ENCODE peak calls at places on chromosome 21, in seven cellular contexts. C is mucosa of gallbladder; R is posterior vena cava; J is DMS53; Z is esophagus squamous epithelium; K is CD8-positive, alpha-beta memory T cell; F is H54. V is an unnamed sample.

GRCh38 chr21:34795152-34796141 is 126.7 kb downstream of the CLIC6 start:
- DNase-seq in C (peak; percentile 57), R (no peak), Z (no peak), F (no peak), K (no peak), J (peak; percentile 24), V (no peak)

GRCh38 chr21:25871566-25871965 is 136.8 kb downstream of the GABPA start:
- DNase-seq in J (peak; percentile 23), C (no peak), F (no peak), R (no peak), Z (no peak), K (no peak), V (no peak)

GRCh38 chr21:26437326-26438009 is 135.6 kb downstream of the CYYR1 start:
- DNase-seq in F (no peak), K (no peak), R (no peak), J (no peak), Z (no peak), C (no peak), V (no peak)

GRCh38 chr21:32994305-32994704 is 31.4 kb upstream of the OLIG2 start:
- DNase-seq in R (no peak), Z (no peak), K (no peak), C (no peak), J (peak; percentile 52), F (no peak), V (peak; percentile 9)

GRCh38 chr21:37168666-37169065 is 95.6 kb downstream of the TTC3 start:
- DNase-seq in K (no peak), R (no peak), C (no peak), Z (no peak), F (no peak), J (no peak), V (no peak)

GRCh38 chr21:41069305-41069642 is 98.7 kb upstream of the BACE2 start:
- DNase-seq in Z (no peak), C (no peak), F (no peak), J (no peak), K (no peak), R (no peak), V (no peak)

GRCh38 chr21:38818336-38818723 is 12.6 kb downstream of the ETS2 start:
- DNase-seq in R (no peak), F (no peak), K (no peak), Z (no peak), J (no peak), C (no peak), V (no peak)

GRCh38 chr21:46639489-46640386 is 4.3 kb downstream of the PRMT2 start:
- DNase-seq in K (peak; percentile 30), Z (no peak), F (no peak), C (no peak), J (peak; percentile 33), R (no peak), V (no peak)

GRCh38 chr21:34690041-34690792 is 21.4 kb downstream of the CLIC6 start:
- DNase-seq in C (peak; percentile 62), J (peak; percentile 96), F (no peak), K (no peak), R (no peak), Z (no peak), V (peak; percentile 97)

GRCh38 chr21:18951291-18952038 is 547.9 kb upstream of the TMPRSS15 start:
- DNase-seq in C (no peak), R (no peak), F (peak; percentile 15), J (peak; percentile 65), Z (no peak), K (no peak), V (peak; percentile 9)

GRCh38 chr21:31554511-31555022 is 104.9 kb upstream of the SOD1 start:
- DNase-seq in C (no peak), F (peak; percentile 80), R (no peak), J (peak; percentile 12), K (no peak), Z (no peak), V (no peak)

GRCh38 chr21:44392916-44393315 is 39.5 kb downstream of the TRPM2 start:
- DNase-seq in F (no peak), J (no peak), C (no peak), Z (no peak), R (no peak), K (no peak), V (no peak)

GRCh38 chr21:38123626-38124025 is 133.2 kb upstream of the KCNJ15 start:
- DNase-seq in Z (no peak), C (no peak), J (no peak), F (no peak), R (no peak), K (no peak), V (peak; percentile 75)

GRCh38 chr21:33561373-33561772 is 18.5 kb downstream of the SON start:
- DNase-seq in F (no peak), Z (no peak), J (no peak), R (no peak), C (no peak), K (no peak), V (no peak)

GRCh38 chr21:26717146-26717739 is 128.0 kb downstream of the ADAMTS1 start:
- DNase-seq in R (no peak), K (no peak), C (no peak), F (no peak), Z (no peak), J (peak; percentile 18), V (no peak)

GRCh38 chr21:33268736-33269441 is 2.7 kb downstream of the IL10RB start:
- DNase-seq in Z (no peak), K (no peak), C (peak; percentile 94), J (peak; percentile 98), F (no peak), R (no peak), V (peak; percentile 97)

V was measured in NCI-H1417.